ENCODE peak calls at places on chromosome 15, in ten cellular contexts. Y, Q, X, R, B, U, F, J, A and G are unnamed samples.

GRCh38 chr15:60002528-60003218 is 1.4 kb upstream of the FOXB1 start:
- DNase-seq in Y (no peak), Q (no peak), X (no peak), R (no peak), B (no peak), U (no peak), F (no peak), J (no peak), A (no peak), G (no peak)

GRCh38 chr15:94239474-94239873 is 8.1 kb downstream of the MCTP2 start:
- DNase-seq in Y (no peak), Q (no peak), X (no peak), R (no peak), B (no peak), U (no peak), F (no peak), J (no peak), A (no peak), G (no peak)

GRCh38 chr15:22944651-22945050 is 35.5 kb downstream of the CYFIP1 start:
- DNase-seq in Y (peak), Q (no peak), X (no peak), R (no peak), B (peak), U (no peak), F (no peak), J (peak), A (no peak), G (no peak)

GRCh38 chr15:85793641-85794597 is 806 bp downstream of the KLHL25 start:
- DNase-seq in Y (peak), Q (no peak), X (peak), R (no peak), B (no peak), U (no peak), F (no peak), J (peak), A (peak), G (no peak)

GRCh38 chr15:90000175-90000923 is 775 bp upstream of the ZNF710 start:
- DNase-seq in Y (peak), Q (no peak), X (peak), R (no peak), B (peak), U (no peak), F (no peak), J (no peak), A (no peak), G (no peak)

GRCh38 chr15:98760112-98760826 is 111.9 kb downstream of the IGF1R start:
- DNase-seq in Y (no peak), Q (no peak), X (peak), R (no peak), B (peak), U (peak), F (no peak), J (no peak), A (no peak), G (no peak)

GRCh38 chr15:89148126-89148525 is 59.9 kb downstream of the ABHD2 start:
- DNase-seq in Y (no peak), Q (no peak), X (no peak), R (no peak), B (no peak), U (no peak), F (no peak), J (no peak), A (no peak), G (no peak)

GRCh38 chr15:91535856-91536500 is 317.5 kb upstream of the SLCO3A1 start:
- DNase-seq in Y (no peak), Q (no peak), X (no peak), R (no peak), B (no peak), U (no peak), F (no peak), J (no peak), A (no peak), G (peak)

GRCh38 chr15:97691799-97692198 is 268.7 kb upstream of the ARRDC4 start:
- DNase-seq in Y (peak), Q (no peak), X (no peak), R (no peak), B (no peak), U (no peak), F (no peak), J (peak), A (no peak), G (no peak)

GRCh38 chr15:40310001-40310959 is 2.5 kb upstream of the PLCB2 start:
- DNase-seq in Y (peak), Q (peak), X (peak), R (no peak), B (peak), U (peak), F (no peak), J (no peak), A (no peak), G (no peak)

GRCh38 chr15:61996056-61996635 is 64.1 kb downstream of the VPS13C start:
- DNase-seq in Y (no peak), Q (no peak), X (no peak), R (no peak), B (no peak), U (no peak), F (no peak), J (no peak), A (no peak), G (no peak)

GRCh38 chr15:41564286-41564959 is 5.4 kb downstream of the TYRO3 start:
- DNase-seq in Y (no peak), Q (peak), X (no peak), R (no peak), B (no peak), U (no peak), F (no peak), J (no peak), A (no peak), G (no peak)

GRCh38 chr15:58546635-58547627 is 115.1 kb downstream of the LIPC start:
- DNase-seq in Y (no peak), Q (peak), X (peak), R (no peak), B (no peak), U (peak), F (peak), J (no peak), A (no peak), G (no peak)

GRCh38 chr15:70378126-70379031 is 280.7 kb upstream of the TLE3 start:
- DNase-seq in Y (no peak), Q (no peak), X (no peak), R (no peak), B (no peak), U (no peak), F (no peak), J (no peak), A (no peak), G (peak)

GRCh38 chr15:48426941-48427340 is 95.7 kb downstream of the DUT start:
- DNase-seq in Y (no peak), Q (no peak), X (no peak), R (no peak), B (no peak), U (no peak), F (no peak), J (no peak), A (no peak), G (no peak)

GRCh38 chr15:71786673-71787072 is 23.7 kb upstream of the NR2E3 start:
- DNase-seq in Y (no peak), Q (no peak), X (no peak), R (no peak), B (no peak), U (no peak), F (no peak), J (peak), A (no peak), G (no peak)

GRCh38 chr15:71411538-71412482 is 296.5 kb downstream of the THSD4 start:
- DNase-seq in Y (peak), Q (no peak), X (no peak), R (no peak), B (no peak), U (peak), F (no peak), J (peak), A (no peak), G (no peak)